ENCODE peak calls at places on chromosome 11, in eight cellular contexts. One of them, this sample, is unnamed. For H3K27me3, the result is how much of the 10 kb centered on the place peaks cover.

GRCh38 chr11:128522943-128523518 is 64.3 kb downstream of the ETS1 start:
- DNase-seq in iPS DF 6.9: no peak
- DNase-seq in fibroblast of lung: no peak
- DNase-seq in thoracic aorta: no peak
- DNase-seq in endodermal cell: no peak
- DNase-seq in HCT116: no peak
- DNase-seq in Peyer's patch: no peak
- DNase-seq in cardiac muscle cell: no peak
- DNase-seq in this sample: no peak

GRCh38 chr11:74057251-74058151 is 48.6 kb upstream of the UCP3 start:
- DNase-seq in iPS DF 6.9: no peak
- DNase-seq in fibroblast of lung: peak
- DNase-seq in thoracic aorta: no peak
- DNase-seq in endodermal cell: no peak
- DNase-seq in HCT116: peak
- DNase-seq in Peyer's patch: no peak
- DNase-seq in cardiac muscle cell: peak
- DNase-seq in this sample: no peak

GRCh38 chr11:64298966-64299846 is 952 bp upstream of the CATSPERZ start:
- DNase-seq in iPS DF 6.9: no peak
- DNase-seq in fibroblast of lung: peak
- DNase-seq in thoracic aorta: no peak
- DNase-seq in endodermal cell: no peak
- DNase-seq in HCT116: no peak
- DNase-seq in Peyer's patch: no peak
- DNase-seq in cardiac muscle cell: peak
- DNase-seq in this sample: no peak

GRCh38 chr11:69374110-69374981 is 80.4 kb downstream of the MYEOV start:
- DNase-seq in iPS DF 6.9: no peak
- DNase-seq in fibroblast of lung: no peak
- DNase-seq in thoracic aorta: no peak
- DNase-seq in endodermal cell: peak
- DNase-seq in HCT116: no peak
- DNase-seq in Peyer's patch: peak
- DNase-seq in cardiac muscle cell: no peak
- DNase-seq in this sample: no peak

GRCh38 chr11:47861762-47862161 is 13.6 kb upstream of the NUP160 start:
- DNase-seq in iPS DF 6.9: no peak
- DNase-seq in fibroblast of lung: peak
- DNase-seq in thoracic aorta: no peak
- DNase-seq in endodermal cell: no peak
- DNase-seq in HCT116: no peak
- DNase-seq in Peyer's patch: no peak
- DNase-seq in cardiac muscle cell: peak
- DNase-seq in this sample: no peak

GRCh38 chr11:114738954-114739353 is 60.6 kb downstream of the NXPE2 start:
- DNase-seq in iPS DF 6.9: peak
- DNase-seq in fibroblast of lung: peak
- DNase-seq in thoracic aorta: no peak
- DNase-seq in endodermal cell: peak
- DNase-seq in HCT116: peak
- DNase-seq in Peyer's patch: peak
- DNase-seq in cardiac muscle cell: peak
- DNase-seq in this sample: no peak

GRCh38 chr11:132103006-132103405 is 732.6 kb downstream of the NTM start:
- DNase-seq in iPS DF 6.9: no peak
- DNase-seq in fibroblast of lung: no peak
- DNase-seq in thoracic aorta: no peak
- DNase-seq in endodermal cell: peak
- DNase-seq in HCT116: no peak
- DNase-seq in Peyer's patch: no peak
- DNase-seq in cardiac muscle cell: no peak
- DNase-seq in this sample: no peak

GRCh38 chr11:47179655-47179991 is 2.9 kb upstream of the ARFGAP2 start:
- DNase-seq in iPS DF 6.9: no peak
- DNase-seq in fibroblast of lung: peak
- DNase-seq in thoracic aorta: no peak
- DNase-seq in endodermal cell: peak
- DNase-seq in HCT116: no peak
- DNase-seq in Peyer's patch: peak
- DNase-seq in cardiac muscle cell: peak
- DNase-seq in this sample: no peak

GRCh38 chr11:71391786-71392185 is 56.4 kb downstream of the DHCR7 start:
- DNase-seq in iPS DF 6.9: no peak
- DNase-seq in fibroblast of lung: peak
- DNase-seq in thoracic aorta: no peak
- DNase-seq in endodermal cell: no peak
- DNase-seq in HCT116: no peak
- DNase-seq in Peyer's patch: peak
- DNase-seq in cardiac muscle cell: no peak
- DNase-seq in this sample: no peak

GRCh38 chr11:27401280-27401679 is 38.3 kb upstream of the CCDC34 start:
- DNase-seq in iPS DF 6.9: no peak
- DNase-seq in fibroblast of lung: no peak
- DNase-seq in thoracic aorta: no peak
- DNase-seq in endodermal cell: no peak
- DNase-seq in HCT116: no peak
- DNase-seq in Peyer's patch: no peak
- DNase-seq in cardiac muscle cell: no peak
- DNase-seq in this sample: peak

GRCh38 chr11:111373590-111373989 is 5.5 kb downstream of the POU2AF1 start:
- DNase-seq in iPS DF 6.9: no peak
- DNase-seq in fibroblast of lung: no peak
- DNase-seq in thoracic aorta: no peak
- DNase-seq in endodermal cell: no peak
- DNase-seq in HCT116: no peak
- DNase-seq in Peyer's patch: no peak
- DNase-seq in cardiac muscle cell: no peak
- DNase-seq in this sample: no peak

GRCh38 chr11:130813638-130814037 is 102.6 kb downstream of the SNX19 start:
- DNase-seq in iPS DF 6.9: no peak
- DNase-seq in fibroblast of lung: no peak
- DNase-seq in thoracic aorta: no peak
- DNase-seq in endodermal cell: no peak
- DNase-seq in HCT116: no peak
- DNase-seq in Peyer's patch: no peak
- DNase-seq in cardiac muscle cell: no peak
- DNase-seq in this sample: no peak

GRCh38 chr11:2175659-2176058 is 4.0 kb upstream of the TH start:
- DNase-seq in iPS DF 6.9: no peak
- DNase-seq in fibroblast of lung: peak
- DNase-seq in thoracic aorta: no peak
- DNase-seq in endodermal cell: no peak
- DNase-seq in HCT116: no peak
- DNase-seq in Peyer's patch: no peak
- DNase-seq in cardiac muscle cell: peak
- DNase-seq in this sample: no peak

GRCh38 chr11:129778877-129779276 is 36.8 kb upstream of the TMEM45B start:
- DNase-seq in iPS DF 6.9: no peak
- DNase-seq in fibroblast of lung: no peak
- DNase-seq in thoracic aorta: no peak
- DNase-seq in endodermal cell: no peak
- DNase-seq in HCT116: no peak
- DNase-seq in Peyer's patch: no peak
- DNase-seq in cardiac muscle cell: no peak
- DNase-seq in this sample: no peak

GRCh38 chr11:91310085-91310484 is 914.5 kb upstream of the FAT3 start:
- DNase-seq in iPS DF 6.9: no peak
- DNase-seq in fibroblast of lung: no peak
- DNase-seq in thoracic aorta: no peak
- DNase-seq in endodermal cell: no peak
- DNase-seq in HCT116: no peak
- DNase-seq in Peyer's patch: no peak
- DNase-seq in cardiac muscle cell: no peak
- DNase-seq in this sample: no peak

GRCh38 chr11:100647861-100648260 is 39.2 kb upstream of the ARHGAP42 start:
- DNase-seq in iPS DF 6.9: no peak
- DNase-seq in fibroblast of lung: no peak
- DNase-seq in thoracic aorta: no peak
- DNase-seq in endodermal cell: no peak
- DNase-seq in HCT116: no peak
- DNase-seq in Peyer's patch: no peak
- DNase-seq in cardiac muscle cell: no peak
- DNase-seq in this sample: no peak

GRCh38 chr11:118142081-118142480 is 10.5 kb downstream of the SCN4B start:
- DNase-seq in iPS DF 6.9: no peak
- DNase-seq in fibroblast of lung: no peak
- DNase-seq in thoracic aorta: no peak
- DNase-seq in endodermal cell: peak
- DNase-seq in HCT116: no peak
- DNase-seq in Peyer's patch: no peak
- DNase-seq in cardiac muscle cell: peak
- DNase-seq in this sample: no peak

GRCh38 chr11:66443602-66444001 is 5.0 kb upstream of the MRPL11 start:
- DNase-seq in iPS DF 6.9: no peak
- DNase-seq in fibroblast of lung: peak
- DNase-seq in thoracic aorta: no peak
- DNase-seq in endodermal cell: no peak
- DNase-seq in HCT116: peak
- DNase-seq in Peyer's patch: no peak
- DNase-seq in cardiac muscle cell: peak
- DNase-seq in this sample: peak

GRCh38 chr11:102850973-102851745 is 7.8 kb upstream of the MMP3 start:
- DNase-seq in iPS DF 6.9: no peak
- DNase-seq in fibroblast of lung: peak
- DNase-seq in thoracic aorta: no peak
- DNase-seq in endodermal cell: no peak
- DNase-seq in HCT116: no peak
- DNase-seq in Peyer's patch: peak
- DNase-seq in cardiac muscle cell: peak
- DNase-seq in this sample: peak

GRCh38 chr11:47186937-47187681 is 875 bp upstream of the PACSIN3 start:
- DNase-seq in iPS DF 6.9: peak
- DNase-seq in fibroblast of lung: peak
- DNase-seq in thoracic aorta: no peak
- DNase-seq in endodermal cell: peak
- DNase-seq in HCT116: no peak
- DNase-seq in Peyer's patch: peak
- DNase-seq in cardiac muscle cell: peak
- DNase-seq in this sample: no peak

GRCh38 chr11:99505319-99505718 is 484.6 kb downstream of the CNTN5 start:
- DNase-seq in iPS DF 6.9: no peak
- DNase-seq in fibroblast of lung: peak
- DNase-seq in thoracic aorta: no peak
- DNase-seq in endodermal cell: no peak
- DNase-seq in HCT116: no peak
- DNase-seq in Peyer's patch: no peak
- DNase-seq in cardiac muscle cell: peak
- DNase-seq in this sample: no peak

GRCh38 chr11:45650166-45651095 is 15.0 kb downstream of the CHST1 start:
- DNase-seq in iPS DF 6.9: no peak
- DNase-seq in fibroblast of lung: no peak
- DNase-seq in thoracic aorta: no peak
- DNase-seq in endodermal cell: peak
- DNase-seq in HCT116: no peak
- DNase-seq in Peyer's patch: no peak
- DNase-seq in cardiac muscle cell: no peak
- DNase-seq in this sample: no peak

DNA sequence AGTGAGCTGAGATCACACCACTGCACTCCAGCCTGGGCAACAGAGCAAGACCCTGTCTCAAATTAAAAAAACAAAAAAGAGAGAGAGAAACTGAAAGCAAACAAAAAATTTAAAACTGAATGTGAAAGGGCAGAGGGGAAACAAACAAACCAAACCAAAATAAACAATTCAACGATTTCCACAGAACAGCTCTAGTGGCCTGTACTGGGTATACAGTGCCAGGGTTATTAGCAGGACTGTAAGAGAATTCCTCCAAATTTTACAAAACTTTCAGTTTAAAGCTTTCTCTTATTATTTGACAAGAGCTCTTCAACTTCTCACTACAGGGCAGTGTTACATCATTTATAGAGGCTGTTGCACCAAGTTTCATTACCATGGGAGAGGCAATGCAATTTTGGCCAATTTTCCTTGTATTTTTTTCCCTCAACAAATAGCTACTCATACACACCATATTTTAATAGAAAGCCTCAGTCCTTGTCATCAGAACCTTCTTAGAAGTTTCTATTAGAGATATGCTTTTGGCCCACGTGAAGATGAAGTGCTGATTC is 44.3 kb upstream of the CLPB start:
- DNase-seq in iPS DF 6.9: no peak
- DNase-seq in fibroblast of lung: peak
- DNase-seq in thoracic aorta: no peak
- DNase-seq in endodermal cell: no peak
- DNase-seq in HCT116: no peak
- DNase-seq in Peyer's patch: no peak
- DNase-seq in cardiac muscle cell: peak
- DNase-seq in this sample: no peak
- H3K27me3 ChIP-seq in iPS DF 6.9: under half
- H3K27me3 ChIP-seq in fibroblast of lung: under half
- H3K27me3 ChIP-seq in thoracic aorta: under half
- H3K27me3 ChIP-seq in endodermal cell: under half
- H3K27me3 ChIP-seq in HCT116: under half
- H3K27me3 ChIP-seq in Peyer's patch: under half
- H3K27me3 ChIP-seq in cardiac muscle cell: under half
- H3K27me3 ChIP-seq in this sample: under half

DNA sequence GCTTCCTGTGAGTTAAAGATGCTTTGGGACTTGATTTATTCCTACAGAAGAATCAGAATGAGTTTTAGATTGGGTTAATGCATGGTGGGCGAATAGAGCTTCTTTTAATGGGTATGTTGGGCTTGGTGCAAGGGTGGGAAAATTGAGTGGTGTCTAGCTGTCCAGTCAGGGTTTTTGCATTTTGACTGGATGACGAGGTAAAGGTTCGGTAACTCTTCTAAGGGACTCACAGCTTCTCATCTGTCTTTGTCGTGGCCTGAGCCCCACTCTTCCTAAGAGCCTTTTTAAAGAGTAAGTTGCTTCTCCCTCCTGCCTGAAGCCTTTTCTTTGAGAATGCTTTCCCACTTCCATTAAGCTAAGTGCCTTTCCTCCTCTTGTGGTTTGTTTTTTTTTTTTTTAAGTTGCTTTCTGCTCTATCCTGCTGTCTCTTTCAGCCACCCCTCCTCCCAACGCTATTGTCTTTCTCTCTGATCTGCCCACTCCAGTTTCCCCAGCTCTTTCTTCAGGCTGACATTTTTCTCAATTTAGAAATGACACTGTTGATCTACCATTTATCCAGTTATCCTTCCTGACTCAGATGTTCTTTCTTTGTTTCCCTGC is 1.1 kb downstream of the DPF2 start:
- DNase-seq in iPS DF 6.9: no peak
- DNase-seq in fibroblast of lung: no peak
- DNase-seq in thoracic aorta: no peak
- DNase-seq in endodermal cell: no peak
- DNase-seq in HCT116: no peak
- DNase-seq in Peyer's patch: no peak
- DNase-seq in cardiac muscle cell: no peak
- DNase-seq in this sample: no peak
- H3K4me3 ChIP-seq in iPS DF 6.9: peak
- H3K4me3 ChIP-seq in fibroblast of lung: peak
- H3K4me3 ChIP-seq in thoracic aorta: peak
- H3K4me3 ChIP-seq in endodermal cell: peak
- H3K4me3 ChIP-seq in HCT116: peak
- H3K4me3 ChIP-seq in Peyer's patch: peak
- H3K4me3 ChIP-seq in cardiac muscle cell: peak
- H3K4me3 ChIP-seq in this sample: peak

GRCh38 chr11:11793073-11793472 is 48.7 kb upstream of the USP47 start:
- DNase-seq in iPS DF 6.9: no peak
- DNase-seq in fibroblast of lung: no peak
- DNase-seq in thoracic aorta: no peak
- DNase-seq in endodermal cell: no peak
- DNase-seq in HCT116: no peak
- DNase-seq in Peyer's patch: no peak
- DNase-seq in cardiac muscle cell: no peak
- DNase-seq in this sample: no peak
- H3K27me3 ChIP-seq in iPS DF 6.9: under half
- H3K27me3 ChIP-seq in fibroblast of lung: under half
- H3K27me3 ChIP-seq in thoracic aorta: under half
- H3K27me3 ChIP-seq in endodermal cell: under half
- H3K27me3 ChIP-seq in HCT116: under half
- H3K27me3 ChIP-seq in Peyer's patch: under half
- H3K27me3 ChIP-seq in cardiac muscle cell: under half
- H3K27me3 ChIP-seq in this sample: under half

GRCh38 chr11:35126879-35127576 is 11.9 kb upstream of the CD44 start:
- DNase-seq in iPS DF 6.9: no peak
- DNase-seq in fibroblast of lung: no peak
- DNase-seq in thoracic aorta: no peak
- DNase-seq in endodermal cell: no peak
- DNase-seq in HCT116: no peak
- DNase-seq in Peyer's patch: no peak
- DNase-seq in cardiac muscle cell: no peak
- DNase-seq in this sample: no peak
- H3K4me3 ChIP-seq in iPS DF 6.9: no peak
- H3K4me3 ChIP-seq in fibroblast of lung: no peak
- H3K4me3 ChIP-seq in thoracic aorta: no peak
- H3K4me3 ChIP-seq in endodermal cell: no peak
- H3K4me3 ChIP-seq in HCT116: no peak
- H3K4me3 ChIP-seq in Peyer's patch: no peak
- H3K4me3 ChIP-seq in cardiac muscle cell: no peak
- H3K4me3 ChIP-seq in this sample: no peak